ENCODE peak calls at places on chromosomes 7 and 10, in five cellular contexts. K is prostate gland, B is ovary, J is adrenal gland, Z is HCT116. O is an unnamed sample.

GRCh38 chr10:99845837-99846382 is 63.5 kb downstream of the ABCC2 start:
- DNase-seq in K (peak; percentile 82), B (peak; percentile 74), J (peak; percentile 94), Z (peak; percentile 86), O (peak; percentile 85)

GRCh38 chr10:62076872-62077271 is 175.4 kb downstream of the ARID5B start:
- DNase-seq in K (no peak), B (no peak), J (no peak), Z (no peak), O (no peak)

GRCh38 chr10:33524966-33525365 is 190.5 kb upstream of the NRP1 start:
- DNase-seq in K (no peak), B (no peak), J (no peak), Z (no peak), O (no peak)

GRCh38 chr7:114070246-114070645 is 151.4 kb upstream of the PPP1R3A start:
- DNase-seq in K (no peak), B (no peak), J (no peak), Z (no peak), O (no peak)

GRCh38 chr10:69703766-69704191 is 73.7 kb downstream of the FAM241B start:
- DNase-seq in K (no peak), B (no peak), J (no peak), Z (peak; percentile 33), O (no peak)

GRCh38 chr7:92608380-92609322 is 18.5 kb upstream of the FAM133B start:
- DNase-seq in K (no peak), B (peak; percentile 52), J (no peak), Z (no peak), O (no peak)

GRCh38 chr10:91653214-91653875 is 20.5 kb upstream of the PPP1R3C start:
- DNase-seq in K (no peak), B (no peak), J (no peak), Z (peak; percentile 80), O (no peak)

GRCh38 chr7:150992051-150992640 is 1.3 kb downstream of the NOS3 start:
- DNase-seq in K (no peak), B (no peak), J (no peak), Z (no peak), O (no peak)

GRCh38 chr7:149879271-149879711 is 5.5 kb downstream of the ATP6V0E2 start:
- DNase-seq in K (peak; percentile 3), B (no peak), J (no peak), Z (no peak), O (no peak)

GRCh38 chr7:31423994-31424393 is 83.5 kb upstream of the NEUROD6 start:
- DNase-seq in K (no peak), B (no peak), J (no peak), Z (no peak), O (no peak)

GRCh38 chr7:2641406-2642393 is 9.9 kb downstream of the TTYH3 start:
- DNase-seq in K (peak; percentile 87), B (peak; percentile 90), J (peak; percentile 98), Z (no peak), O (peak; percentile 94)

GRCh38 chr7:98049034-98049433 is 57.6 kb upstream of the LMTK2 start:
- DNase-seq in K (peak; percentile 74), B (no peak), J (no peak), Z (no peak), O (no peak)

GRCh38 chr10:70909326-70909935 is 21.1 kb upstream of the PCBD1 start:
- DNase-seq in K (no peak), B (no peak), J (no peak), Z (no peak), O (no peak)

GRCh38 chr10:121532465-121532864 is 65.8 kb downstream of the FGFR2 start:
- DNase-seq in K (no peak), B (no peak), J (no peak), Z (no peak), O (no peak)

GRCh38 chr10:32983333-32983909 is 25.4 kb upstream of the ITGB1 start:
- DNase-seq in K (no peak), B (no peak), J (no peak), Z (peak; percentile 84), O (no peak)

GRCh38 chr7:132090444-132090843 is 485.8 kb downstream of the PLXNA4 start:
- DNase-seq in K (no peak), B (no peak), J (no peak), Z (no peak), O (no peak)

GRCh38 chr7:148698397-148699023 is at the start of gene CUL1:
- DNase-seq in K (peak; percentile 81), B (peak; percentile 80), J (peak; percentile 91), Z (peak; percentile 34), O (peak; percentile 95)

GRCh38 chr7:90111-91063 is 102.0 kb upstream of the FAM20C start:
- DNase-seq in K (no peak), B (no peak), J (no peak), Z (no peak), O (no peak)

GRCh38 chr10:72068901-72069446 is 19.4 kb downstream of the SPOCK2 start:
- DNase-seq in K (no peak), B (peak; percentile 86), J (no peak), Z (no peak), O (no peak)

GRCh38 chr7:92833766-92834605 is 2.4 kb downstream of the CDK6 start:
- DNase-seq in K (peak; percentile 81), B (peak; percentile 65), J (peak; percentile 90), Z (no peak), O (peak; percentile 87)

GRCh38 chr7:48033922-48034321 is 1.4 kb upstream of the C7orf57 start:
- DNase-seq in K (no peak), B (no peak), J (no peak), Z (no peak), O (no peak)

GRCh38 chr7:114819629-114820362 is 102.1 kb upstream of the MDFIC start:
- DNase-seq in K (no peak), B (no peak), J (no peak), Z (peak; percentile 69), O (no peak)

GRCh38 chr7:147015999-147016398 is 899.4 kb downstream of the CNTNAP2 start:
- DNase-seq in K (no peak), B (no peak), J (no peak), Z (no peak), O (no peak)

GRCh38 chr7:4204530-4205165 is 477.4 kb upstream of the FOXK1 start:
- DNase-seq in K (no peak), B (no peak), J (no peak), Z (no peak), O (no peak)

GRCh38 chr10:102312683-102313082 is 67.4 kb downstream of the GBF1 start:
- DNase-seq in K (no peak), B (no peak), J (no peak), Z (no peak), O (no peak)

GRCh38 chr7:155184923-155185322 is 112.8 kb upstream of the INSIG1 start:
- DNase-seq in K (no peak), B (no peak), J (no peak), Z (no peak), O (no peak)

GRCh38 chr7:151705744-151706567 is 171.0 kb downstream of the PRKAG2 start:
- DNase-seq in K (no peak), B (peak; percentile 64), J (peak; percentile 84), Z (peak; percentile 56), O (no peak)

DNA sequence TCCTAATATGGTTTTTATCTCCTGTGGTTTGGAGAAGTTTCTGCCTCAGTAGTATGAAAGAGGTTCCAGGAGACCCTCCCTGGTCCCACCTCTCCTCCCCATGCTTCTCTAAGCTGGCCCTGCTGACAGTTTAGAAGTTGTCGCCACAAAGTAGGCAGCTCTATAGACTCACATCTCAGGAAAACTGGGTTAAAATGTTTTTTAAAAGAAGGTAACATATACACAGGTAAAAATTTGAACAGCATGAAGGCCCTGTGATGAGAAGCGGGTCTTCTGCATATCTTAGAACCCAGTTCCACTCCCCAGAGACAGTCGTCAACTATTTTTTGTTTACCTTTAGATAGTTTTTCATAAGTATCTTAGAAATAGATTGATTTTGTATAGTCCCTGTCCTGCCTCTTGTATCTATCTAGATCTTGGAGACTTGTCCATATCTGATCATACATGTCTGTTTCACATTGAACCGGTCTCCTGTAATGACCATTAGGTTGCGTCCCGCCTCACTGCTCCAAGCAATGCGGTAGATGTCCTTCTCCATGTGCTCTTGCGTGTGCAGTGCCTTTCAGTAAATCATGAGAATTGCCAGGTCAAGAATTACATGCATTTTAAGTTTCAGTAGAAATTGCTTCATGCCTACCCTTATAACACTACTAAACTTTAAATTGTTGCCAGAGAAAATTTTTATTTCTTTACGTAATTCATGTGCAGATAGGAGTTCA is 2.2 kb downstream of the DUSP5 start:
- DNase-seq in K (no peak), B (no peak), J (no peak), Z (no peak), O (no peak)
- H3K4me1 ChIP-seq in K (no peaks in the 10 kb centered on the region), B (peaks cover 16% of the 10 kb centered on the region), J (peaks cover 44% of the 10 kb centered on the region), Z (peaks cover 53% of the 10 kb centered on the region), O (peaks cover 87% of the 10 kb centered on the region)

GRCh38 chr10:26331376-26331775 is 106.8 kb upstream of the APBB1IP start:
- DNase-seq in K (no peak), B (no peak), J (no peak), Z (no peak), O (no peak)

GRCh38 chr10:26334232-26334931 is 103.8 kb upstream of the APBB1IP start:
- DNase-seq in K (no peak), B (no peak), J (no peak), Z (no peak), O (no peak)

GRCh38 chr10:26335574-26336093 is 102.5 kb upstream of the APBB1IP start:
- DNase-seq in K (no peak), B (no peak), J (no peak), Z (no peak), O (no peak)

GRCh38 chr10:26336979-26337378 is 101.2 kb upstream of the APBB1IP start:
- DNase-seq in K (no peak), B (no peak), J (no peak), Z (no peak), O (no peak)

GRCh38 chr10:26334932-26335573 is 103.1 kb upstream of the APBB1IP start:
- DNase-seq in K (peak; percentile 11), B (no peak), J (peak; percentile 67), Z (peak; percentile 66), O (peak; percentile 64)
- H3K4me3 ChIP-seq in K (no peak overlapping the region), B (no peak overlapping the region), J (no peak overlapping the region), Z (peak overlapping the region; percentile 48), O (peak overlapping the region; percentile 21)

DNA sequence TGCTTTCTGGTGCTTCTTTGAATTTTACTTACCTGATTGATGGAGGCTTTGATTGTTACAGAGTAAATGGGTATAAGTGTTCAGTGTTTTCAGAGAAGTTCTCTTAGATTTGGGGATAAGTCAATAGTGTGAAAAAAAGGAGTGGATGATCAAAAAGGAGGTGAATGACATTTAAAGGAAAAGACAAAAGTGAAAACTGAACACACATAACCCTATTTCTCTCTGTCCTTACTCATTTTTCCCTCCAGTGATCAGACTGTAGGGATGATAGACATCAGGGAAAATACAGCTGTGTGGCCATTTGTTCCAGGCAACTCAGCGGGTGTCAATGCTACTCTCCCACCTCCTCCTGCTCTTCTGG is 278 bp downstream of the CPA2 start:
- DNase-seq in K (no peak), B (no peak), J (no peak), Z (no peak), O (no peak)
- TF ChIP-seq POLR2A in K (no peak), B (no peak), J (no peak), Z (no peak), O (no peak)

GRCh38 chr10:80165173-80165572 is 32.6 kb downstream of the PLAC9 start:
- DNase-seq in K (no peak), B (no peak), J (no peak), Z (no peak), O (no peak)
- H3K4me1 ChIP-seq in K (peaks cover 21% of the 10 kb centered on the region), B (no peaks in the 10 kb centered on the region), J (no peaks in the 10 kb centered on the region), Z (peaks cover 15% of the 10 kb centered on the region), O (peaks cover 75% of the 10 kb centered on the region)

O was measured in suprapubic skin.